ENCODE peak calls at places on chromosomes 4 and X, in ten cellular contexts. N is activated CD8-positive, alpha-beta memory T cell treated with anti-CD3 and anti-CD28 coated beads for 48 hours; B is NCI-H2171; E is hippocampal formation; S is ecto neural progenitor cell; O is fibroblast of lung; L is IMR-90; G is activated gamma-delta T cell treated with Interleukin-2 at 50 U/mL for 16 hours; J is NCI-H1092; U is epithelial cell of prostate. I is an unnamed sample.

GRCh38 chrX:72003811-72004750 is 93.4 kb downstream of the NHSL2 start:
- DNase-seq in O (peak; percentile 73), S (peak; percentile 57), G (no peak), B (no peak), J (no peak), L (no peak), U (no peak), N (no peak), E (no peak), I (no peak)

GRCh38 chrX:110806145-110806544 is 10.5 kb upstream of the CHRDL1 start:
- DNase-seq in G (no peak), B (no peak), J (no peak), N (no peak), E (no peak), U (no peak), S (no peak), O (peak; percentile 81), L (peak; percentile 9), I (peak; percentile 2)

GRCh38 chr4:183600189-183600685 is 58.7 kb downstream of the RWDD4 start:
- DNase-seq in B (no peak), E (no peak), O (no peak), J (no peak), N (no peak), S (no peak), G (no peak), L (no peak), U (no peak), I (no peak)

GRCh38 chr4:41882622-41883347 is 52.4 kb upstream of the TMEM33 start:
- DNase-seq in B (peak; percentile 21), G (peak; percentile 42), O (peak; percentile 19), U (no peak), E (peak; percentile 6), L (peak; percentile 23), S (peak; percentile 68), N (no peak), J (peak; percentile 10), I (no peak)

GRCh38 chr4:150039790-150040189 is 38.5 kb upstream of the DCLK2 start:
- DNase-seq in S (no peak), L (no peak), B (no peak), G (no peak), J (no peak), N (no peak), O (no peak), U (no peak), E (no peak), I (no peak)

GRCh38 chr4:8653326-8654000 is 60.9 kb downstream of the CPZ start:
- DNase-seq in S (peak; percentile 42), O (no peak), B (no peak), E (no peak), N (no peak), U (no peak), G (no peak), L (no peak), J (no peak), I (no peak)

GRCh38 chr4:4627111-4627510 is 85.3 kb upstream of the STX18 start:
- DNase-seq in B (no peak), N (no peak), S (no peak), G (no peak), E (no peak), L (no peak), U (no peak), O (no peak), J (no peak), I (no peak)

GRCh38 chr4:3046149-3046548 is 28.2 kb downstream of the HTT-AS start:
- DNase-seq in J (no peak), L (no peak), E (no peak), G (no peak), U (no peak), N (no peak), O (no peak), S (no peak), B (no peak), I (no peak)

GRCh38 chr4:139656614-139657486 is 8.8 kb upstream of the MGST2 start:
- DNase-seq in O (peak; percentile 70), U (no peak), J (peak; percentile 69), L (peak; percentile 78), E (peak; percentile 59), B (peak; percentile 43), G (peak; percentile 33), S (peak; percentile 73), N (no peak), I (peak; percentile 53)

GRCh38 chrX:113545040-113545439 is 704.4 kb upstream of the AMOT start:
- DNase-seq in O (no peak), B (no peak), U (no peak), E (no peak), N (no peak), G (no peak), L (no peak), J (no peak), S (no peak), I (no peak)

GRCh38 chr4:165384608-165385007 is 5.8 kb downstream of the CPE start:
- DNase-seq in L (peak; percentile 11), B (peak; percentile 56), G (no peak), J (peak; percentile 45), O (peak; percentile 56), E (no peak), U (no peak), S (no peak), N (no peak), I (peak; percentile 22)

GRCh38 chr4:170190265-170190664 is 100.5 kb upstream of the AADAT start:
- DNase-seq in G (no peak), B (no peak), U (no peak), N (no peak), L (no peak), J (no peak), S (no peak), E (no peak), O (no peak), I (no peak)

GRCh38 chrX:112834016-112834855 is 6.4 kb downstream of the AMOT start:
- DNase-seq in B (no peak), E (no peak), G (no peak), U (no peak), O (peak; percentile 82), L (peak; percentile 77), N (no peak), S (no peak), J (no peak), I (no peak)

GRCh38 chrX:16465081-16465876 is 184.7 kb upstream of the S100G start:
- DNase-seq in L (peak; percentile 60), S (no peak), N (no peak), B (no peak), U (no peak), G (no peak), E (no peak), O (peak; percentile 62), J (no peak), I (no peak)

GRCh38 chrX:117327306-117327705 is 789.3 kb downstream of the KLHL13 start:
- DNase-seq in S (no peak), J (no peak), B (no peak), E (no peak), L (no peak), N (no peak), O (no peak), G (no peak), U (no peak), I (no peak)

GRCh38 chr4:86358176-86358701 is 1.6 kb downstream of the MAPK10 start:
- DNase-seq in B (no peak), S (no peak), E (peak; percentile 56), G (no peak), N (no peak), L (peak; percentile 47), O (peak; percentile 8), J (no peak), U (no peak), I (no peak)

GRCh38 chr4:57094482-57095223 is 15.5 kb downstream of the IGFBP7 start:
- DNase-seq in O (peak; percentile 90), S (no peak), E (no peak), G (no peak), B (no peak), N (no peak), J (no peak), U (no peak), L (peak; percentile 74), I (no peak)

GRCh38 chr4:59608466-59608865 is 1591.7 kb upstream of the ADGRL3 start:
- DNase-seq in G (no peak), O (peak; percentile 64), B (no peak), S (no peak), N (no peak), E (no peak), J (no peak), L (no peak), U (no peak), I (peak; percentile 62)

GRCh38 chr4:2352729-2353221 is 65.7 kb downstream of the ZFYVE28 start:
- DNase-seq in O (no peak), U (no peak), E (no peak), J (no peak), B (no peak), N (no peak), S (peak; percentile 37), G (no peak), L (no peak), I (no peak)

GRCh38 chrX:50813843-50814661 is at the start of gene SHROOM4:
- DNase-seq in S (peak; percentile 64), G (no peak), N (no peak), U (no peak), E (peak; percentile 55), O (peak; percentile 77), B (no peak), J (no peak), L (peak; percentile 58), I (no peak)

GRCh38 chrX:45769919-45770582 is 569.4 kb upstream of the DIPK2B start:
- DNase-seq in O (peak; percentile 95), E (no peak), N (peak; percentile 31), S (no peak), G (no peak), U (no peak), J (no peak), L (peak; percentile 91), B (no peak), I (no peak)

GRCh38 chr4:69617083-69617694 is 22.3 kb downstream of the UGT2A2 start:
- DNase-seq in B (no peak), L (peak; percentile 12), S (no peak), U (peak; percentile 1), J (no peak), N (no peak), E (no peak), G (no peak), O (peak; percentile 51), I (peak; percentile 10)

GRCh38 chr4:39637572-39638357 is 900 bp downstream of the SMIM14 start:
- DNase-seq in S (peak; percentile 69), L (peak; percentile 69), B (peak; percentile 8), N (peak; percentile 2), J (peak; percentile 17), E (peak; percentile 75), O (peak; percentile 78), G (peak; percentile 17), U (no peak), I (peak; percentile 64)

GRCh38 chr4:185792384-185793146 is 19.4 kb downstream of the SORBS2 start:
- DNase-seq in U (peak; percentile 39), N (no peak), J (no peak), E (no peak), G (no peak), B (no peak), S (no peak), L (peak; percentile 96), O (peak; percentile 98), I (peak; percentile 87)

GRCh38 chr4:140153744-140154571 is at the start of gene MAML3:
- DNase-seq in O (peak; percentile 99), U (peak; percentile 90), J (peak; percentile 93), B (peak; percentile 78), N (peak; percentile 63), L (peak; percentile 96), E (peak; percentile 89), S (peak; percentile 96), G (peak; percentile 74), I (peak; percentile 84)

GRCh38 chr4:77817304-77818076 is 1.7 kb downstream of the CNOT6L start:
- DNase-seq in B (no peak), J (no peak), N (no peak), G (no peak), L (no peak), U (no peak), E (no peak), S (no peak), O (peak; percentile 43), I (peak; percentile 2)

GRCh38 chr4:770022-770421 is 55.9 kb downstream of the CPLX1 start:
- DNase-seq in S (no peak), E (no peak), G (no peak), N (no peak), O (no peak), J (no peak), U (no peak), B (no peak), L (peak; percentile 38), I (no peak)

GRCh38 chrX:115017455-115017854 is at the start of gene IL13RA2:
- DNase-seq in O (peak; percentile 15), E (no peak), J (no peak), S (no peak), U (no peak), G (no peak), B (no peak), L (no peak), N (no peak), I (no peak)